ENCODE peak calls at places on chromosome 7, in eight cellular contexts. Q, D, P, C, S, W, A and V are unnamed samples.

GRCh38 chr7:123881300-123881699 is 36.3 kb downstream of the HYAL4 start:
- DNase-seq in Q (no peak), D (no peak), P (no peak), C (no peak), S (no peak), W (no peak), A (no peak), V (no peak)

GRCh38 chr7:76022026-76022780 is 25.6 kb downstream of the STYXL1 start:
- DNase-seq in Q (no peak), D (no peak), P (no peak), C (no peak), S (no peak), W (no peak), A (no peak), V (no peak)

GRCh38 chr7:130350945-130351663 is 6.5 kb downstream of the CPA5 start:
- DNase-seq in Q (peak), D (peak), P (no peak), C (no peak), S (no peak), W (no peak), A (no peak), V (peak)

GRCh38 chr7:24576171-24577052 is 3.2 kb downstream of the PALS2 start:
- DNase-seq in Q (peak), D (peak), P (peak), C (no peak), S (peak), W (no peak), A (peak), V (no peak)

GRCh38 chr7:30997316-30997715 is 33.6 kb downstream of the GHRHR start:
- DNase-seq in Q (no peak), D (no peak), P (no peak), C (no peak), S (no peak), W (no peak), A (no peak), V (no peak)

GRCh38 chr7:152924238-152924637 is 164.7 kb downstream of the ACTR3B start:
- DNase-seq in Q (no peak), D (no peak), P (no peak), C (no peak), S (no peak), W (no peak), A (no peak), V (peak)

GRCh38 chr7:28458732-28459131 is 46.4 kb downstream of the CREB5 start:
- DNase-seq in Q (peak), D (peak), P (no peak), C (no peak), S (peak), W (no peak), A (no peak), V (no peak)

GRCh38 chr7:64685091-64685490 is 19.2 kb downstream of the ZNF107 start:
- DNase-seq in Q (no peak), D (no peak), P (no peak), C (no peak), S (no peak), W (no peak), A (no peak), V (no peak)